ENCODE peak calls at places on chromosomes 4 and X, in seven cellular contexts. Z is H9, I is mesendoderm, G is neuronal stem cell, L is H1, X is mesenchymal stem cell, S is trophoblast cell. N is an unnamed sample.

GRCh38 chr4:139685180-139685579 is 19.6 kb downstream of the MGST2 start:
- DNase-seq in L (no peak), S (no peak), Z (no peak), X (no peak), G (no peak), I (no peak), N (no peak)

GRCh38 chr4:124118061-124118460 is 594.5 kb downstream of the ANKRD50 start:
- DNase-seq in G (no peak), Z (no peak), I (no peak), S (no peak), L (no peak), X (no peak), N (no peak)

GRCh38 chrX:25531096-25531495 is 515.3 kb upstream of the ARX start:
- DNase-seq in I (no peak), Z (no peak), L (no peak), X (no peak), S (no peak), G (no peak), N (peak; percentile 41)

GRCh38 chr4:150218447-150218846 is 140.2 kb downstream of the DCLK2 start:
- DNase-seq in G (no peak), I (no peak), L (no peak), S (no peak), X (no peak), Z (no peak), N (no peak)

GRCh38 chr4:122716825-122717448 is 15.6 kb upstream of the BBS12 start:
- DNase-seq in X (peak; percentile 70), S (peak; percentile 40), Z (peak; percentile 63), I (peak; percentile 73), L (no peak), G (peak; percentile 43), N (peak; percentile 63)

GRCh38 chr4:5478697-5479096 is 229.7 kb downstream of the EVC2 start:
- DNase-seq in I (no peak), Z (no peak), G (no peak), X (no peak), S (no peak), L (no peak), N (no peak)

GRCh38 chr4:162497564-162498167 is 333.9 kb upstream of the FSTL5 start:
- DNase-seq in X (peak; percentile 57), G (peak; percentile 24), S (no peak), I (peak; percentile 19), Z (no peak), L (no peak), N (peak; percentile 42)

GRCh38 chrX:100964362-100964761 is 5.1 kb upstream of the ARL13A start:
- DNase-seq in I (no peak), G (no peak), S (no peak), X (no peak), L (no peak), Z (no peak), N (no peak)

GRCh38 chr4:168480991-168481588 is 798 bp upstream of the DDX60L start:
- DNase-seq in L (no peak), Z (no peak), G (no peak), X (peak; percentile 83), S (peak; percentile 24), I (no peak), N (peak; percentile 85)

GRCh38 chrX:1359477-1359873 is 22.9 kb downstream of the IL3RA start:
- DNase-seq in Z (no peak), I (no peak), L (no peak), X (no peak), G (no peak), S (no peak), N (no peak)

GRCh38 chr4:120156115-120156718 is 89.6 kb upstream of the MAD2L1 start:
- DNase-seq in L (peak; percentile 5), S (peak; percentile 42), Z (no peak), G (peak; percentile 69), X (peak; percentile 69), I (peak; percentile 79), N (peak; percentile 80)

GRCh38 chrX:110786486-110786885 is 9.1 kb downstream of the CHRDL1 start:
- DNase-seq in L (no peak), G (no peak), S (peak; percentile 13), X (peak; percentile 58), I (no peak), Z (no peak), N (peak; percentile 68)

GRCh38 chr4:46274717-46275116 is 115.2 kb downstream of the GABRA2 start:
- DNase-seq in I (peak; percentile 19), S (no peak), G (no peak), Z (no peak), X (no peak), L (no peak), N (no peak)

GRCh38 chr4:7398788-7399432 is 35.8 kb downstream of the PSAPL1 start:
- DNase-seq in S (no peak), G (no peak), X (no peak), Z (peak; percentile 13), I (no peak), L (no peak), N (no peak)

GRCh38 chr4:162849922-162850321 is 316.8 kb downstream of the NAF1 start:
- DNase-seq in I (no peak), G (no peak), Z (no peak), L (no peak), X (no peak), S (peak; percentile 1), N (no peak)

GRCh38 chrX:115324194-115324593 is 34.7 kb downstream of the LUZP4 start:
- DNase-seq in I (no peak), L (no peak), G (no peak), Z (no peak), X (no peak), S (peak; percentile 16), N (peak; percentile 26)
- H2BK120ac ChIP-seq in I (no peak overlapping the region), L (no peak overlapping the region), G (no peak overlapping the region), Z (no peak overlapping the region), X (no peak overlapping the region), S (no peak overlapping the region), N (no peak overlapping the region)

GRCh38 chr4:152385551-152385950 is 150.3 kb downstream of the FBXW7 start:
- DNase-seq in X (peak; percentile 33), Z (no peak), G (no peak), I (no peak), S (no peak), L (no peak), N (peak; percentile 31)

GRCh38 chr4:152382057-152382785 is 153.7 kb downstream of the FBXW7 start:
- DNase-seq in S (no peak), L (no peak), Z (no peak), I (no peak), G (no peak), X (peak; percentile 37), N (peak; percentile 21)

GRCh38 chr4:152380919-152381318 is 155.0 kb downstream of the FBXW7 start:
- DNase-seq in Z (no peak), X (no peak), S (no peak), L (no peak), G (no peak), I (no peak), N (no peak)

GRCh38 chr4:152374606-152375285 is 161.1 kb downstream of the FBXW7 start:
- DNase-seq in S (no peak), X (peak; percentile 19), Z (no peak), I (peak; percentile 19), L (no peak), G (no peak), N (peak; percentile 22)

GRCh38 chr4:152380185-152380584 is 155.7 kb downstream of the FBXW7 start:
- DNase-seq in L (no peak), Z (no peak), G (no peak), I (no peak), X (no peak), S (no peak), N (no peak)
- H2BK120ac ChIP-seq in L (no peak overlapping the region), Z (no peak overlapping the region), G (no peak overlapping the region), I (no peak overlapping the region), X (no peak overlapping the region), S (no peak overlapping the region), N (no peak overlapping the region)

DNA sequence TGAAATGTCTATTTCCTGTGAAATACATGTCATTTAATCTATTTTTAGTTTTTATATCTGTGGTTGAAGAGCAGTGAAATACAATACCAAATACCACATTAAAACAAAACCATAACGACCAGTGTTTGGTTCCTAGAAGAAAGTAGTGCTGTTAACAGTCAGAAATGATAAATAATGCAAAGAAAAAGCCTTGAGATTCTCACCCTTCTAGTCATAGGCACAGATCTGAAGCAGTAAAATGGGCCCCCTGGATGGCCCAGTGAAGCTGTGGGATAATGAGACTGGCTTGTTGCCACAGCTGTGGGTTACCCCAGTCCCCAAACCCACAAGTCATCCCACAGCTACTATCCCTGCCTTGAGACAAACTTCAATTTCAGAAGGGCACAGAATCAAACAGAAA is 137.3 kb upstream of the RPL34 start:
- DNase-seq in G (no peak), X (peak; percentile 21), S (no peak), L (no peak), Z (no peak), I (no peak), N (no peak)
- H2BK120ac ChIP-seq in G (no peak overlapping the region), X (no peak overlapping the region), S (no peak overlapping the region), L (no peak overlapping the region), Z (no peak overlapping the region), I (no peak overlapping the region), N (no peak overlapping the region)

DNA sequence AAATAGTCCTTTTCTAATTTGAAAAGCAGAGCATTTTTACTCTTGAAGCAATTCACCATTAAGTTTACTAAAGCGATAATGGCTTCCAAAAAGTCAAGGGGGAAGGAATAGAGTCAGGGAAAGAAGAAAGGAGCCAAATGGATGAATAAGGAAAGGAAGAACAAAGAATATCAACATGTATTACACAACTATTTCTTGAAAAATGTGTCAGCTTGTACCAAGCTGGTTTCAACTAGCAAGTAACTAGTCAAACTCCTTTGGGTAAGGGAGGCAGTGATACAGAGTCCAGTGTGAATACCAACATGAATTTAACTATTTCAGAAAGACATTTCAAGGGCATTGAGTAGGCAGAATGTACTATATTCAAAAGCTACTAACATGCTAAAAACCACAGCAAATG is 112.1 kb downstream of the ARHGAP6 start:
- DNase-seq in Z (no peak), X (no peak), G (no peak), L (no peak), S (no peak), I (no peak), N (no peak)
- H2BK120ac ChIP-seq in Z (no peak overlapping the region), X (no peak overlapping the region), G (no peak overlapping the region), L (no peak overlapping the region), S (no peak overlapping the region), I (no peak overlapping the region), N (no peak overlapping the region)

GRCh38 chr4:144495944-144496343 is 150.0 kb upstream of the HHIP start:
- DNase-seq in Z (no peak), G (no peak), S (no peak), L (no peak), X (no peak), I (no peak), N (no peak)
- H2BK120ac ChIP-seq in Z (no peak overlapping the region), G (no peak overlapping the region), S (no peak overlapping the region), L (no peak overlapping the region), X (no peak overlapping the region), I (no peak overlapping the region), N (no peak overlapping the region)

GRCh38 chrX:27998666-27999065 is 17.4 kb upstream of the DCAF8L1 start:
- DNase-seq in L (no peak), S (no peak), Z (no peak), G (no peak), I (peak; percentile 66), X (no peak), N (no peak)
- H2BK120ac ChIP-seq in L (no peak overlapping the region), S (no peak overlapping the region), Z (no peak overlapping the region), G (no peak overlapping the region), I (no peak overlapping the region), X (no peak overlapping the region), N (no peak overlapping the region)